ENCODE peak calls at places on chromosomes 7 and 10, in nine cellular contexts. L is tibial nerve; F is cardiac muscle cell; Q is adrenal gland; P is AG09309; V is BE2C; I is CD4-positive, alpha-beta memory T cell; Z is aorta; X is bronchial epithelial cell. K is an unnamed sample.

GRCh38 chr10:28284126-28284525 is 18.7 kb downstream of the MPP7 start:
- DNase-seq in L (no peak), F (no peak), Q (no peak), P (no peak), V (no peak), I (no peak), Z (no peak), X (peak; percentile 40), K (no peak)

GRCh38 chr7:94258418-94258817 is 136.3 kb upstream of the COL1A2 start:
- DNase-seq in L (no peak), F (peak; percentile 27), Q (no peak), P (no peak), V (no peak), I (no peak), Z (no peak), X (no peak), K (no peak)

GRCh38 chr10:104337527-104337984 is 709 bp downstream of the ITPRIP start:
- DNase-seq in L (no peak), F (no peak), Q (no peak), P (no peak), V (no peak), I (no peak), Z (no peak), X (no peak), K (no peak)

GRCh38 chr7:39417642-39418041 is 148.6 kb upstream of the YAE1 start:
- DNase-seq in L (no peak), F (no peak), Q (no peak), P (no peak), V (no peak), I (no peak), Z (no peak), X (no peak), K (no peak)

GRCh38 chr7:1530946-1531262 is 402 bp downstream of the MAFK start:
- DNase-seq in L (no peak), F (no peak), Q (no peak), P (no peak), V (no peak), I (no peak), Z (no peak), X (no peak), K (no peak)

GRCh38 chr10:8893102-8893501 is 838.6 kb downstream of the GATA3 start:
- DNase-seq in L (no peak), F (no peak), Q (no peak), P (no peak), V (no peak), I (no peak), Z (no peak), X (no peak), K (no peak)

GRCh38 chr10:8316284-8316683 is 261.8 kb downstream of the GATA3 start:
- DNase-seq in L (no peak), F (no peak), Q (no peak), P (no peak), V (no peak), I (no peak), Z (no peak), X (no peak), K (no peak)

GRCh38 chr7:105011771-105012502 is 2.1 kb upstream of the KMT2E start:
- DNase-seq in L (no peak), F (no peak), Q (peak; percentile 36), P (no peak), V (peak; percentile 37), I (no peak), Z (no peak), X (no peak), K (no peak)

GRCh38 chr10:15719062-15719898 is 442 bp downstream of the ITGA8 start:
- DNase-seq in L (no peak), F (peak; percentile 54), Q (peak; percentile 16), P (no peak), V (peak; percentile 6), I (no peak), Z (no peak), X (no peak), K (no peak)
- H3K4me3 ChIP-seq in L (peak overlapping the region; percentile 36), F (peak overlapping the region; percentile 67), Q (peak overlapping the region; percentile 58), P (peak overlapping the region; percentile 36), V (peak overlapping the region; percentile 14), I (no peak overlapping the region), Z (peak overlapping the region; percentile 95), X (no peak overlapping the region), K (peak overlapping the region; percentile 62)

GRCh38 chr7:75689246-75690099 is 49.3 kb downstream of the HIP1 start:
- DNase-seq in L (no peak), F (no peak), Q (no peak), P (no peak), V (no peak), I (no peak), Z (no peak), X (no peak), K (no peak)

GRCh38 chr7:75686551-75686950 is 52.2 kb downstream of the HIP1 start:
- DNase-seq in L (no peak), F (no peak), Q (no peak), P (no peak), V (no peak), I (no peak), Z (no peak), X (no peak), K (no peak)

GRCh38 chr7:75687246-75688088 is 51.3 kb downstream of the HIP1 start:
- DNase-seq in L (no peak), F (no peak), Q (no peak), P (no peak), V (no peak), I (no peak), Z (no peak), X (no peak), K (no peak)

GRCh38 chr7:75690121-75690523 is 48.6 kb downstream of the HIP1 start:
- DNase-seq in L (no peak), F (no peak), Q (no peak), P (no peak), V (no peak), I (no peak), Z (no peak), X (no peak), K (no peak)

GRCh38 chr7:75688200-75689136 is 50.3 kb downstream of the HIP1 start:
- DNase-seq in L (no peak), F (no peak), Q (no peak), P (no peak), V (peak; percentile 58), I (no peak), Z (no peak), X (no peak), K (peak; percentile 56)
- H3K4me3 ChIP-seq in L (no peak overlapping the region), F (no peak overlapping the region), Q (no peak overlapping the region), P (no peak overlapping the region), V (peak overlapping the region; percentile 12), I (no peak overlapping the region), Z (no peak overlapping the region), X (no peak overlapping the region), K (no peak overlapping the region)

DNA sequence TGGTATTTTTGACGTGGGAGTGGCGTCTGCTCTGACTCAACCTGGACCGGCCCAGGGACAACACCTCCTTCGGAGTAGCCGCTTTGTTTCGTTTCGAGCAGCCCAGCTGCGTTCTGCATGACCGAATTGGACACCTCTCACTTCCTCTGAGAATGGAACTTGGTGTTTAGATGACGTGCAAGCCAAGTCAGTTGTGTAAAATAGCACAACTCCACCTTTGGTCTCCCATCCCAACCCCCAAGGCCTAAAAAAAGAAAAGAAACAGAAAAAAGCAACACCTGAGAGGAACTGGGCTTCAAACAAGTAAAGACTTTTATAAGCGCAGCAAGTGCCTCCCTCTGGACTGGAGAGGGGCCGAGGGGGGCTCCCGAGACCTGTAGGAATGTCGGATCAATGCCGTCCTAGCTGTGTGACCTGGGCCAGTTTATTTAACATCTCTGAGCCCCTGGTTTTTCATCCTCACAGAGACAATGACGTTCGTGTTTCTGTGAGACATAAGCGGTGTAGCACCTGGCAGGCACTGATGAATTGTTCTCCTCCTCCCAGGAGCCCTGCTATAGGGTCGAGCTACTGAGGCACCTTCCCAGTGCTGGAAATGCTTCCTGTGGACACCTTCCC is 52.0 kb upstream of the SMNDC1 start:
- DNase-seq in L (no peak), F (no peak), Q (peak; percentile 55), P (no peak), V (no peak), I (peak; percentile 80), Z (no peak), X (peak; percentile 86), K (no peak)
- H3K4me3 ChIP-seq in L (no peak overlapping the region), F (no peak overlapping the region), Q (no peak overlapping the region), P (no peak overlapping the region), V (no peak overlapping the region), I (peak overlapping the region; percentile 74), Z (no peak overlapping the region), X (no peak overlapping the region), K (no peak overlapping the region)

GRCh38 chr10:89534826-89535166 is 598 bp downstream of the SLC16A12 start:
- DNase-seq in L (no peak), F (no peak), Q (no peak), P (no peak), V (no peak), I (no peak), Z (no peak), X (no peak), K (no peak)

GRCh38 chr10:89532476-89532875 is 2.9 kb downstream of the SLC16A12 start:
- DNase-seq in L (no peak), F (no peak), Q (no peak), P (no peak), V (no peak), I (no peak), Z (no peak), X (peak; percentile 63), K (no peak)

GRCh38 chr10:89537361-89537760 is 2.0 kb upstream of the SLC16A12 start:
- DNase-seq in L (no peak), F (no peak), Q (no peak), P (no peak), V (no peak), I (no peak), Z (no peak), X (no peak), K (no peak)

GRCh38 chr10:89536013-89536354 is 590 bp upstream of the SLC16A12 start:
- DNase-seq in L (no peak), F (no peak), Q (no peak), P (no peak), V (no peak), I (no peak), Z (no peak), X (no peak), K (no peak)

GRCh38 chr10:89535185-89536012 is at the start of gene SLC16A12:
- DNase-seq in L (no peak), F (peak; percentile 78), Q (no peak), P (no peak), V (peak; percentile 26), I (no peak), Z (peak; percentile 80), X (no peak), K (peak; percentile 55)
- H3K4me3 ChIP-seq in L (peak within 1 kb of the TSS; percentile 41), F (peak within 1 kb of the TSS; percentile 48), Q (peak within 1 kb of the TSS; percentile 52), P (peak within 1 kb of the TSS; percentile 45), V (peak within 1 kb of the TSS; percentile 24), I (no peak within 1 kb of the TSS), Z (peak within 1 kb of the TSS; percentile 10), X (peak within 1 kb of the TSS; percentile 25), K (peak within 1 kb of the TSS; percentile 60)